ENCODE peak calls at places on chromosome 9, in seven cellular contexts. One of them, this sample, is unnamed. For H3K36me3, the result is how much of the 10 kb centered on the place peaks cover.

GRCh38 chr9:69542942-69543704 is 129.0 kb downstream of the APBA1 start:
- DNase-seq in ovary: no peak
- DNase-seq in mesenchymal stem cell: no peak
- DNase-seq in left ventricle myocardium inferior: peak
- DNase-seq in colonic mucosa: no peak
- DNase-seq in neuronal stem cell: peak
- DNase-seq in tibial nerve: no peak
- DNase-seq in this sample: no peak

GRCh38 chr9:33455952-33456351 is 8.6 kb upstream of the AQP3 start:
- DNase-seq in neuronal stem cell: no peak
- DNase-seq in mesenchymal stem cell: no peak
- DNase-seq in left ventricle myocardium inferior: no peak
- DNase-seq in ovary: no peak
- DNase-seq in colonic mucosa: no peak
- DNase-seq in tibial nerve: no peak
- DNase-seq in this sample: peak

GRCh38 chr9:91246842-91247241 is 114.9 kb downstream of the AUH start:
- DNase-seq in ovary: no peak
- DNase-seq in colonic mucosa: no peak
- DNase-seq in neuronal stem cell: no peak
- DNase-seq in mesenchymal stem cell: no peak
- DNase-seq in tibial nerve: no peak
- DNase-seq in left ventricle myocardium inferior: no peak
- DNase-seq in this sample: no peak

GRCh38 chr9:71928376-71928775 is 16.9 kb downstream of the C9orf85 start:
- DNase-seq in ovary: no peak
- DNase-seq in left ventricle myocardium inferior: no peak
- DNase-seq in colonic mucosa: no peak
- DNase-seq in mesenchymal stem cell: no peak
- DNase-seq in neuronal stem cell: no peak
- DNase-seq in tibial nerve: no peak
- DNase-seq in this sample: no peak

GRCh38 chr9:93316726-93317494 is 133.0 kb downstream of the WNK2 start:
- DNase-seq in left ventricle myocardium inferior: no peak
- DNase-seq in mesenchymal stem cell: no peak
- DNase-seq in neuronal stem cell: no peak
- DNase-seq in ovary: no peak
- DNase-seq in colonic mucosa: no peak
- DNase-seq in tibial nerve: no peak
- DNase-seq in this sample: no peak

GRCh38 chr9:131671150-131671549 is 68.7 kb downstream of the RAPGEF1 start:
- DNase-seq in colonic mucosa: no peak
- DNase-seq in neuronal stem cell: no peak
- DNase-seq in mesenchymal stem cell: no peak
- DNase-seq in left ventricle myocardium inferior: no peak
- DNase-seq in tibial nerve: no peak
- DNase-seq in ovary: no peak
- DNase-seq in this sample: no peak

GRCh38 chr9:32741706-32742105 is 41.6 kb upstream of the TMEM215 start:
- DNase-seq in ovary: no peak
- DNase-seq in left ventricle myocardium inferior: no peak
- DNase-seq in neuronal stem cell: peak
- DNase-seq in mesenchymal stem cell: no peak
- DNase-seq in colonic mucosa: no peak
- DNase-seq in tibial nerve: no peak
- DNase-seq in this sample: no peak

GRCh38 chr9:15080401-15080800 is 170.2 kb upstream of the FREM1 start:
- DNase-seq in tibial nerve: no peak
- DNase-seq in ovary: no peak
- DNase-seq in mesenchymal stem cell: no peak
- DNase-seq in left ventricle myocardium inferior: no peak
- DNase-seq in colonic mucosa: no peak
- DNase-seq in neuronal stem cell: no peak
- DNase-seq in this sample: no peak

GRCh38 chr9:129685220-129685932 is 19.9 kb downstream of the PRRX2 start:
- DNase-seq in colonic mucosa: no peak
- DNase-seq in left ventricle myocardium inferior: no peak
- DNase-seq in ovary: no peak
- DNase-seq in neuronal stem cell: no peak
- DNase-seq in mesenchymal stem cell: peak
- DNase-seq in tibial nerve: no peak
- DNase-seq in this sample: no peak

GRCh38 chr9:130446111-130446861 is 1.5 kb downstream of the ASS1 start:
- DNase-seq in left ventricle myocardium inferior: peak
- DNase-seq in mesenchymal stem cell: peak
- DNase-seq in ovary: peak
- DNase-seq in neuronal stem cell: no peak
- DNase-seq in tibial nerve: peak
- DNase-seq in colonic mucosa: peak
- DNase-seq in this sample: no peak

GRCh38 chr9:70120834-70121510 is 77.3 kb downstream of the MAMDC2 start:
- DNase-seq in ovary: peak
- DNase-seq in neuronal stem cell: no peak
- DNase-seq in tibial nerve: peak
- DNase-seq in left ventricle myocardium inferior: peak
- DNase-seq in mesenchymal stem cell: peak
- DNase-seq in colonic mucosa: peak
- DNase-seq in this sample: no peak

GRCh38 chr9:94084314-94084713 is at the start of gene PTPDC1:
- DNase-seq in neuronal stem cell: peak
- DNase-seq in ovary: no peak
- DNase-seq in tibial nerve: peak
- DNase-seq in left ventricle myocardium inferior: no peak
- DNase-seq in colonic mucosa: no peak
- DNase-seq in mesenchymal stem cell: peak
- DNase-seq in this sample: no peak

DNA sequence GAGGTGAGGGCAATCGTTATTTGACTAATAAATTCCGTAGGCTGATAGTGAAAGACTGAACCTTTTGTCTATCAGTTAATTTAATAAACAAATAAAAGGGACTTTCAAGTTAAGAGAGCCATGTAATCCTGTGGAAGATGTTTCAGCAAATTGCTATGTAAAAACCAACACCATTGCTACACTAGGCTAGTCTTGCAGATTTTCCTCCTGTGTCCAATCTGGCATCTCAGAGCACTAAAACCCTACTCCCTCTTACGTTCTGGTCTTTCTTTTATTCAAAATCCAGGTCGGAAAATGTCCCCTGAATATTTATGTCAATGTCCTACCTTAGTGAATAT is 478.8 kb upstream of the TNC start:
- DNase-seq in ovary: no peak
- DNase-seq in mesenchymal stem cell: peak
- DNase-seq in colonic mucosa: no peak
- DNase-seq in neuronal stem cell: no peak
- DNase-seq in left ventricle myocardium inferior: no peak
- DNase-seq in tibial nerve: no peak
- DNase-seq in this sample: no peak
- H3K4me3 ChIP-seq in ovary: no peak
- H3K4me3 ChIP-seq in mesenchymal stem cell: no peak
- H3K4me3 ChIP-seq in colonic mucosa: no peak
- H3K4me3 ChIP-seq in neuronal stem cell: no peak
- H3K4me3 ChIP-seq in left ventricle myocardium inferior: no peak
- H3K4me3 ChIP-seq in tibial nerve: no peak
- H3K4me3 ChIP-seq in this sample: no peak

GRCh38 chr9:136432591-136432990 is 7.1 kb downstream of the INPP5E start:
- DNase-seq in neuronal stem cell: no peak
- DNase-seq in left ventricle myocardium inferior: no peak
- DNase-seq in tibial nerve: no peak
- DNase-seq in ovary: no peak
- DNase-seq in mesenchymal stem cell: no peak
- DNase-seq in colonic mucosa: no peak
- DNase-seq in this sample: no peak

GRCh38 chr9:136431782-136432350 is 7.8 kb downstream of the INPP5E start:
- DNase-seq in mesenchymal stem cell: no peak
- DNase-seq in colonic mucosa: no peak
- DNase-seq in ovary: no peak
- DNase-seq in left ventricle myocardium inferior: no peak
- DNase-seq in neuronal stem cell: no peak
- DNase-seq in tibial nerve: no peak
- DNase-seq in this sample: no peak

GRCh38 chr9:136429075-136429628 is 10.5 kb downstream of the INPP5E start:
- DNase-seq in left ventricle myocardium inferior: no peak
- DNase-seq in ovary: no peak
- DNase-seq in neuronal stem cell: no peak
- DNase-seq in tibial nerve: no peak
- DNase-seq in mesenchymal stem cell: no peak
- DNase-seq in colonic mucosa: no peak
- DNase-seq in this sample: no peak

GRCh38 chr9:136430591-136431234 is 8.9 kb downstream of the INPP5E start:
- DNase-seq in mesenchymal stem cell: no peak
- DNase-seq in tibial nerve: no peak
- DNase-seq in ovary: no peak
- DNase-seq in left ventricle myocardium inferior: no peak
- DNase-seq in neuronal stem cell: no peak
- DNase-seq in colonic mucosa: no peak
- DNase-seq in this sample: no peak

DNA sequence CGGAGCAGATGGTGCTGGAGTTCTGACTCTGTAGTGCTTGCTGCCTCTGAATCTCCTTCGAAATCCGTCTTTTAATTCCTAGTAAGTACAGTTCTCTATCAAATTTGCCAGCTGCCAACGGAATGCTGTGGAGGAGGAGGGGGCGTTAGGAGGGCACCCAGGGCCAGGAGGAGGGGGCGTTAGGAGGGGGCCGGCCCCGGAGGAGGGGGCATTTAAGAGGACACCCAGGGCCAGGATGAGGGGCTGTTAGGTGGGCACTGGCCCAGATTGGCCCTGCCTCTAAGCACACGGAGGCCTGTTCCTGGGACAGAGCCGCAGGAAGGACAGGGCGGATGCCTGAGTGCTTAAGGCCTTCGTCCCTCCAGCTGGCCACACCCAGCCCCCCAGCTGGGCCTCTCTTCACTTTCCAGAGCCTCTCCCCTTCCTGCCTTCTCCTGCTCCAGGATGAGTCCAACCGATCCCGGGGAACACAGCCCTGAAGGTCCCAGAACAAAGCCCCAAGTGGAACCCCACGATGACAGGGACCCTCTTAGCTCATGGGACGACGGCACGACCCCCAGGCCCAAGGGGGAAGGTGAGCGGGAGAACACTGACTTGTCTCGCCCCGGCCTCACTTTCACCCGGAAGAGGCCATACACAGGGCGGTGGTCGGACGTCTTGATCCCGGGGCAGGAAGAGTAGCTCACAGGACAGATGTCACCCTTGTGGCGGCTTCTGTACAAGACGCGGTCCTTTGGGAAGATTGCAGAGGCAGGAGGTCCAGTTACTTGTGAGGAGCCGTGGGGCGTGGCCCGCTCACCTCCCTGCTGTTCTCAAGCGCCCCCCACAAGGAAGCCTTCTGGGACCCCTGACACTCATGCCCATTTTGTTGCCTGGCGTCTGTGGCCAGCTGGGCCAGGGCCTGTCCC is 9.7 kb downstream of the INPP5E start:
- DNase-seq in ovary: no peak
- DNase-seq in left ventricle myocardium inferior: no peak
- DNase-seq in mesenchymal stem cell: no peak
- DNase-seq in colonic mucosa: no peak
- DNase-seq in neuronal stem cell: no peak
- DNase-seq in tibial nerve: no peak
- DNase-seq in this sample: no peak
- H3K27ac ChIP-seq in ovary: no peak
- H3K27ac ChIP-seq in left ventricle myocardium inferior: peak
- H3K27ac ChIP-seq in mesenchymal stem cell: no peak
- H3K27ac ChIP-seq in colonic mucosa: no peak
- H3K27ac ChIP-seq in neuronal stem cell: no peak
- H3K27ac ChIP-seq in tibial nerve: no peak
- H3K27ac ChIP-seq in this sample: no peak

GRCh38 chr9:79257671-79258410 is 313.9 kb upstream of the TLE4 start:
- DNase-seq in ovary: no peak
- DNase-seq in neuronal stem cell: no peak
- DNase-seq in left ventricle myocardium inferior: no peak
- DNase-seq in colonic mucosa: no peak
- DNase-seq in mesenchymal stem cell: no peak
- DNase-seq in tibial nerve: no peak
- DNase-seq in this sample: no peak
- H3K36me3 ChIP-seq in ovary: under half
- H3K36me3 ChIP-seq in neuronal stem cell: under half
- H3K36me3 ChIP-seq in left ventricle myocardium inferior: under half
- H3K36me3 ChIP-seq in colonic mucosa: under half
- H3K36me3 ChIP-seq in mesenchymal stem cell: under half
- H3K36me3 ChIP-seq in tibial nerve: under half
- H3K36me3 ChIP-seq in this sample: under half

GRCh38 chr9:125258832-125259534 is 2.6 kb upstream of the GAPVD1 start:
- DNase-seq in tibial nerve: no peak
- DNase-seq in left ventricle myocardium inferior: no peak
- DNase-seq in colonic mucosa: no peak
- DNase-seq in mesenchymal stem cell: no peak
- DNase-seq in ovary: no peak
- DNase-seq in neuronal stem cell: no peak
- DNase-seq in this sample: no peak

GRCh38 chr9:125258160-125258559 is 3.5 kb upstream of the GAPVD1 start:
- DNase-seq in mesenchymal stem cell: no peak
- DNase-seq in neuronal stem cell: no peak
- DNase-seq in ovary: no peak
- DNase-seq in tibial nerve: no peak
- DNase-seq in colonic mucosa: no peak
- DNase-seq in left ventricle myocardium inferior: no peak
- DNase-seq in this sample: no peak

GRCh38 chr9:125260564-125260963 is 1.1 kb upstream of the GAPVD1 start:
- DNase-seq in colonic mucosa: no peak
- DNase-seq in neuronal stem cell: no peak
- DNase-seq in mesenchymal stem cell: no peak
- DNase-seq in tibial nerve: no peak
- DNase-seq in ovary: no peak
- DNase-seq in left ventricle myocardium inferior: no peak
- DNase-seq in this sample: no peak

GRCh38 chr9:125262217-125262991 is 778 bp downstream of the GAPVD1 start:
- DNase-seq in colonic mucosa: no peak
- DNase-seq in mesenchymal stem cell: no peak
- DNase-seq in ovary: no peak
- DNase-seq in neuronal stem cell: no peak
- DNase-seq in left ventricle myocardium inferior: no peak
- DNase-seq in tibial nerve: no peak
- DNase-seq in this sample: peak

GRCh38 chr9:125261501-125262216 is at the start of gene GAPVD1:
- DNase-seq in tibial nerve: peak
- DNase-seq in neuronal stem cell: peak
- DNase-seq in ovary: peak
- DNase-seq in left ventricle myocardium inferior: peak
- DNase-seq in mesenchymal stem cell: peak
- DNase-seq in colonic mucosa: peak
- DNase-seq in this sample: peak
- H3K4me3 ChIP-seq in tibial nerve: peak
- H3K4me3 ChIP-seq in neuronal stem cell: peak
- H3K4me3 ChIP-seq in ovary: peak
- H3K4me3 ChIP-seq in left ventricle myocardium inferior: peak
- H3K4me3 ChIP-seq in mesenchymal stem cell: peak
- H3K4me3 ChIP-seq in colonic mucosa: peak
- H3K4me3 ChIP-seq in this sample: peak

GRCh38 chr9:36151306-36152210 is 15.0 kb downstream of the GLIPR2 start:
- DNase-seq in left ventricle myocardium inferior: peak
- DNase-seq in mesenchymal stem cell: peak
- DNase-seq in tibial nerve: no peak
- DNase-seq in colonic mucosa: peak
- DNase-seq in ovary: peak
- DNase-seq in neuronal stem cell: no peak
- DNase-seq in this sample: peak
- H3K27ac ChIP-seq in left ventricle myocardium inferior: peak
- H3K27ac ChIP-seq in mesenchymal stem cell: peak
- H3K27ac ChIP-seq in tibial nerve: peak
- H3K27ac ChIP-seq in colonic mucosa: peak
- H3K27ac ChIP-seq in ovary: no peak
- H3K27ac ChIP-seq in neuronal stem cell: no peak
- H3K27ac ChIP-seq in this sample: peak

GRCh38 chr9:19117039-19117716 is 10.1 kb downstream of the PLIN2 start:
- DNase-seq in ovary: no peak
- DNase-seq in left ventricle myocardium inferior: no peak
- DNase-seq in neuronal stem cell: no peak
- DNase-seq in colonic mucosa: no peak
- DNase-seq in mesenchymal stem cell: no peak
- DNase-seq in tibial nerve: no peak
- DNase-seq in this sample: no peak
- H3K36me3 ChIP-seq in ovary: under half
- H3K36me3 ChIP-seq in left ventricle myocardium inferior: half or more
- H3K36me3 ChIP-seq in neuronal stem cell: under half
- H3K36me3 ChIP-seq in colonic mucosa: under half
- H3K36me3 ChIP-seq in mesenchymal stem cell: under half
- H3K36me3 ChIP-seq in tibial nerve: half or more
- H3K36me3 ChIP-seq in this sample: half or more